ENCODE peak calls at places on chromosomes 3 and 15, in four cellular contexts. One of them, this sample, is unnamed.

GRCh38 chr15:68704496-68705021 is 116.1 kb downstream of the ANP32A start:
- DNase-seq in sigmoid colon: no peak
- DNase-seq in body of pancreas: no peak
- DNase-seq in AG04449: no peak
- DNase-seq in this sample: no peak

GRCh38 chr3:139846729-139847128 is 88.3 kb upstream of the CLSTN2 start:
- DNase-seq in sigmoid colon: no peak
- DNase-seq in body of pancreas: no peak
- DNase-seq in AG04449: no peak
- DNase-seq in this sample: no peak

GRCh38 chr3:45223889-45224730 is 2.0 kb downstream of the TMEM158 start:
- DNase-seq in sigmoid colon: no peak
- DNase-seq in body of pancreas: no peak
- DNase-seq in AG04449: no peak
- DNase-seq in this sample: no peak

GRCh38 chr3:189288348-189289235 is 116.8 kb downstream of the TPRG1 start:
- DNase-seq in sigmoid colon: no peak
- DNase-seq in body of pancreas: no peak
- DNase-seq in AG04449: no peak
- DNase-seq in this sample: no peak

GRCh38 chr3:4904801-4905695 is 74.2 kb upstream of the BHLHE40 start:
- DNase-seq in sigmoid colon: no peak
- DNase-seq in body of pancreas: peak
- DNase-seq in AG04449: no peak
- DNase-seq in this sample: no peak

GRCh38 chr3:189262746-189263145 is 91.0 kb downstream of the TPRG1 start:
- DNase-seq in sigmoid colon: no peak
- DNase-seq in body of pancreas: peak
- DNase-seq in AG04449: no peak
- DNase-seq in this sample: no peak

GRCh38 chr15:31372635-31373091 is 46.0 kb downstream of the KLF13 start:
- DNase-seq in sigmoid colon: peak
- DNase-seq in body of pancreas: peak
- DNase-seq in AG04449: no peak
- DNase-seq in this sample: peak

GRCh38 chr3:175655366-175655765 is 796.2 kb downstream of the NAALADL2 start:
- DNase-seq in sigmoid colon: no peak
- DNase-seq in body of pancreas: no peak
- DNase-seq in AG04449: no peak
- DNase-seq in this sample: no peak

GRCh38 chr3:104437131-104437750 is 929.5 kb upstream of the ALCAM start:
- DNase-seq in sigmoid colon: no peak
- DNase-seq in body of pancreas: no peak
- DNase-seq in AG04449: peak
- DNase-seq in this sample: no peak

GRCh38 chr3:64728994-64729393 is 41.2 kb upstream of the ADAMTS9 start:
- DNase-seq in sigmoid colon: no peak
- DNase-seq in body of pancreas: no peak
- DNase-seq in AG04449: no peak
- DNase-seq in this sample: no peak

GRCh38 chr3:166444756-166445155 is 607.5 kb upstream of the BCHE start:
- DNase-seq in sigmoid colon: no peak
- DNase-seq in body of pancreas: no peak
- DNase-seq in AG04449: no peak
- DNase-seq in this sample: no peak

GRCh38 chr3:14175383-14176037 is 2.9 kb downstream of the XPC start:
- DNase-seq in sigmoid colon: no peak
- DNase-seq in body of pancreas: no peak
- DNase-seq in AG04449: no peak
- DNase-seq in this sample: no peak

GRCh38 chr3:74048686-74049085 is 423.9 kb upstream of the PDZRN3 start:
- DNase-seq in sigmoid colon: no peak
- DNase-seq in body of pancreas: no peak
- DNase-seq in AG04449: no peak
- DNase-seq in this sample: no peak

GRCh38 chr3:51997935-51998596 is 2.4 kb upstream of the RPL29 start:
- DNase-seq in sigmoid colon: no peak
- DNase-seq in body of pancreas: no peak
- DNase-seq in AG04449: no peak
- DNase-seq in this sample: no peak

GRCh38 chr3:192409203-192409837 is 318.0 kb downstream of the FGF12 start:
- DNase-seq in sigmoid colon: peak
- DNase-seq in body of pancreas: peak
- DNase-seq in AG04449: no peak
- DNase-seq in this sample: no peak

GRCh38 chr15:48306639-48307038 is 24.6 kb upstream of the DUT start:
- DNase-seq in sigmoid colon: no peak
- DNase-seq in body of pancreas: no peak
- DNase-seq in AG04449: no peak
- DNase-seq in this sample: no peak

This sample was measured in left lobe of liver.